ENCODE peak calls at places on chromosome 15, in seven cellular contexts. One of them, this sample, is unnamed.
A peak's percentile ranks its signal among the peaks of the same experiment; 100 is the strongest.

GRCh38 chr15:25862469-25863066 is 559 bp downstream of the ATP10A start:
- DNase-seq in stimulated activated naive CD8-positive, alpha-beta T cell treated with anti-CD3 and anti-CD28 coated beads, Interleukin-15, Interleukin-2, amounts not matched to agents 100 U/mL and 50 U/mL, for 24 hours: peak; percentile 54
- DNase-seq in lung: peak; percentile 55
- DNase-seq in aorta: peak; percentile 62
- DNase-seq in HCT116: no peak
- DNase-seq in left cardiac atrium: no peak
- DNase-seq in hepatic stellate cell: no peak
- DNase-seq in this sample: no peak

GRCh38 chr15:34038404-34039179 is 412 bp downstream of the AVEN start:
- DNase-seq in stimulated activated naive CD8-positive, alpha-beta T cell treated with anti-CD3 and anti-CD28 coated beads, Interleukin-15, Interleukin-2, amounts not matched to agents 100 U/mL and 50 U/mL, for 24 hours: peak; percentile 78
- DNase-seq in lung: peak; percentile 79
- DNase-seq in aorta: peak; percentile 86
- DNase-seq in HCT116: no peak
- DNase-seq in left cardiac atrium: peak; percentile 89
- DNase-seq in hepatic stellate cell: peak; percentile 75
- DNase-seq in this sample: peak; percentile 44

GRCh38 chr15:101191242-101191641 is 60.6 kb downstream of the CHSY1 start:
- DNase-seq in stimulated activated naive CD8-positive, alpha-beta T cell treated with anti-CD3 and anti-CD28 coated beads, Interleukin-15, Interleukin-2, amounts not matched to agents 100 U/mL and 50 U/mL, for 24 hours: no peak
- DNase-seq in lung: no peak
- DNase-seq in aorta: no peak
- DNase-seq in HCT116: no peak
- DNase-seq in left cardiac atrium: no peak
- DNase-seq in hepatic stellate cell: no peak
- DNase-seq in this sample: no peak

GRCh38 chr15:68666120-68666811 is 87.5 kb downstream of the CORO2B start:
- DNase-seq in stimulated activated naive CD8-positive, alpha-beta T cell treated with anti-CD3 and anti-CD28 coated beads, Interleukin-15, Interleukin-2, amounts not matched to agents 100 U/mL and 50 U/mL, for 24 hours: no peak
- DNase-seq in lung: no peak
- DNase-seq in aorta: no peak
- DNase-seq in HCT116: no peak
- DNase-seq in left cardiac atrium: no peak
- DNase-seq in hepatic stellate cell: no peak
- DNase-seq in this sample: no peak

GRCh38 chr15:83776986-83777385 is 123.1 kb downstream of the ADAMTSL3 start:
- DNase-seq in stimulated activated naive CD8-positive, alpha-beta T cell treated with anti-CD3 and anti-CD28 coated beads, Interleukin-15, Interleukin-2, amounts not matched to agents 100 U/mL and 50 U/mL, for 24 hours: no peak
- DNase-seq in lung: no peak
- DNase-seq in aorta: no peak
- DNase-seq in HCT116: no peak
- DNase-seq in left cardiac atrium: no peak
- DNase-seq in hepatic stellate cell: no peak
- DNase-seq in this sample: no peak

GRCh38 chr15:88954431-88955277 is 41.5 kb upstream of the MFGE8 start:
- DNase-seq in stimulated activated naive CD8-positive, alpha-beta T cell treated with anti-CD3 and anti-CD28 coated beads, Interleukin-15, Interleukin-2, amounts not matched to agents 100 U/mL and 50 U/mL, for 24 hours: no peak
- DNase-seq in lung: no peak
- DNase-seq in aorta: peak; percentile 88
- DNase-seq in HCT116: no peak
- DNase-seq in left cardiac atrium: peak; percentile 35
- DNase-seq in hepatic stellate cell: peak; percentile 66
- DNase-seq in this sample: no peak

GRCh38 chr15:66008920-66009572 is 139.8 kb downstream of the RAB11A start:
- DNase-seq in stimulated activated naive CD8-positive, alpha-beta T cell treated with anti-CD3 and anti-CD28 coated beads, Interleukin-15, Interleukin-2, amounts not matched to agents 100 U/mL and 50 U/mL, for 24 hours: no peak
- DNase-seq in lung: no peak
- DNase-seq in aorta: no peak
- DNase-seq in HCT116: peak; percentile 34
- DNase-seq in left cardiac atrium: no peak
- DNase-seq in hepatic stellate cell: no peak
- DNase-seq in this sample: peak; percentile 63

GRCh38 chr15:43492266-43492665 is 690 bp downstream of the TP53BP1 start:
- DNase-seq in stimulated activated naive CD8-positive, alpha-beta T cell treated with anti-CD3 and anti-CD28 coated beads, Interleukin-15, Interleukin-2, amounts not matched to agents 100 U/mL and 50 U/mL, for 24 hours: no peak
- DNase-seq in lung: no peak
- DNase-seq in aorta: no peak
- DNase-seq in HCT116: no peak
- DNase-seq in left cardiac atrium: no peak
- DNase-seq in hepatic stellate cell: no peak
- DNase-seq in this sample: no peak

GRCh38 chr15:68203956-68204355 is 1.2 kb downstream of the CALML4 start:
- DNase-seq in stimulated activated naive CD8-positive, alpha-beta T cell treated with anti-CD3 and anti-CD28 coated beads, Interleukin-15, Interleukin-2, amounts not matched to agents 100 U/mL and 50 U/mL, for 24 hours: no peak
- DNase-seq in lung: no peak
- DNase-seq in aorta: peak; percentile 27
- DNase-seq in HCT116: no peak
- DNase-seq in left cardiac atrium: peak; percentile 8
- DNase-seq in hepatic stellate cell: no peak
- DNase-seq in this sample: no peak

GRCh38 chr15:99438691-99439523 is 126.9 kb upstream of the MEF2A start:
- DNase-seq in stimulated activated naive CD8-positive, alpha-beta T cell treated with anti-CD3 and anti-CD28 coated beads, Interleukin-15, Interleukin-2, amounts not matched to agents 100 U/mL and 50 U/mL, for 24 hours: peak; percentile 42
- DNase-seq in lung: no peak
- DNase-seq in aorta: peak; percentile 48
- DNase-seq in HCT116: no peak
- DNase-seq in left cardiac atrium: no peak
- DNase-seq in hepatic stellate cell: no peak
- DNase-seq in this sample: no peak

GRCh38 chr15:42331235-42331634 is 28.1 kb upstream of the CAPN3 start:
- DNase-seq in stimulated activated naive CD8-positive, alpha-beta T cell treated with anti-CD3 and anti-CD28 coated beads, Interleukin-15, Interleukin-2, amounts not matched to agents 100 U/mL and 50 U/mL, for 24 hours: no peak
- DNase-seq in lung: no peak
- DNase-seq in aorta: no peak
- DNase-seq in HCT116: no peak
- DNase-seq in left cardiac atrium: no peak
- DNase-seq in hepatic stellate cell: no peak
- DNase-seq in this sample: no peak

GRCh38 chr15:64288577-64288976 is 67.4 kb downstream of the CSNK1G1 start:
- DNase-seq in stimulated activated naive CD8-positive, alpha-beta T cell treated with anti-CD3 and anti-CD28 coated beads, Interleukin-15, Interleukin-2, amounts not matched to agents 100 U/mL and 50 U/mL, for 24 hours: no peak
- DNase-seq in lung: no peak
- DNase-seq in aorta: no peak
- DNase-seq in HCT116: no peak
- DNase-seq in left cardiac atrium: no peak
- DNase-seq in hepatic stellate cell: no peak
- DNase-seq in this sample: no peak

GRCh38 chr15:77819841-77820728 is 187.4 kb upstream of the LINGO1 start:
- DNase-seq in stimulated activated naive CD8-positive, alpha-beta T cell treated with anti-CD3 and anti-CD28 coated beads, Interleukin-15, Interleukin-2, amounts not matched to agents 100 U/mL and 50 U/mL, for 24 hours: peak; percentile 21
- DNase-seq in lung: no peak
- DNase-seq in aorta: no peak
- DNase-seq in HCT116: peak; percentile 38
- DNase-seq in left cardiac atrium: no peak
- DNase-seq in hepatic stellate cell: no peak
- DNase-seq in this sample: no peak

GRCh38 chr15:35329521-35329921 is 216.4 kb downstream of the DPH6 start:
- DNase-seq in stimulated activated naive CD8-positive, alpha-beta T cell treated with anti-CD3 and anti-CD28 coated beads, Interleukin-15, Interleukin-2, amounts not matched to agents 100 U/mL and 50 U/mL, for 24 hours: no peak
- DNase-seq in lung: no peak
- DNase-seq in aorta: no peak
- DNase-seq in HCT116: no peak
- DNase-seq in left cardiac atrium: no peak
- DNase-seq in hepatic stellate cell: no peak
- DNase-seq in this sample: no peak

GRCh38 chr15:39767921-39768320 is 14.7 kb downstream of the FSIP1 start:
- DNase-seq in stimulated activated naive CD8-positive, alpha-beta T cell treated with anti-CD3 and anti-CD28 coated beads, Interleukin-15, Interleukin-2, amounts not matched to agents 100 U/mL and 50 U/mL, for 24 hours: no peak
- DNase-seq in lung: no peak
- DNase-seq in aorta: no peak
- DNase-seq in HCT116: no peak
- DNase-seq in left cardiac atrium: no peak
- DNase-seq in hepatic stellate cell: no peak
- DNase-seq in this sample: no peak

GRCh38 chr15:69474291-69474690 is 21.7 kb downstream of the RPLP1 start:
- DNase-seq in stimulated activated naive CD8-positive, alpha-beta T cell treated with anti-CD3 and anti-CD28 coated beads, Interleukin-15, Interleukin-2, amounts not matched to agents 100 U/mL and 50 U/mL, for 24 hours: no peak
- DNase-seq in lung: no peak
- DNase-seq in aorta: no peak
- DNase-seq in HCT116: no peak
- DNase-seq in left cardiac atrium: no peak
- DNase-seq in hepatic stellate cell: peak; percentile 45
- DNase-seq in this sample: no peak

GRCh38 chr15:87638554-87639083 is 617.9 kb downstream of the NTRK3 start:
- DNase-seq in stimulated activated naive CD8-positive, alpha-beta T cell treated with anti-CD3 and anti-CD28 coated beads, Interleukin-15, Interleukin-2, amounts not matched to agents 100 U/mL and 50 U/mL, for 24 hours: no peak
- DNase-seq in lung: no peak
- DNase-seq in aorta: no peak
- DNase-seq in HCT116: no peak
- DNase-seq in left cardiac atrium: no peak
- DNase-seq in hepatic stellate cell: no peak
- DNase-seq in this sample: no peak

GRCh38 chr15:86300371-86301106 is 220.9 kb downstream of the AGBL1 start:
- DNase-seq in stimulated activated naive CD8-positive, alpha-beta T cell treated with anti-CD3 and anti-CD28 coated beads, Interleukin-15, Interleukin-2, amounts not matched to agents 100 U/mL and 50 U/mL, for 24 hours: no peak
- DNase-seq in lung: no peak
- DNase-seq in aorta: no peak
- DNase-seq in HCT116: no peak
- DNase-seq in left cardiac atrium: no peak
- DNase-seq in hepatic stellate cell: no peak
- DNase-seq in this sample: no peak

GRCh38 chr15:52144656-52145055 is 32.1 kb upstream of the BCL2L10 start:
- DNase-seq in stimulated activated naive CD8-positive, alpha-beta T cell treated with anti-CD3 and anti-CD28 coated beads, Interleukin-15, Interleukin-2, amounts not matched to agents 100 U/mL and 50 U/mL, for 24 hours: no peak
- DNase-seq in lung: no peak
- DNase-seq in aorta: no peak
- DNase-seq in HCT116: no peak
- DNase-seq in left cardiac atrium: no peak
- DNase-seq in hepatic stellate cell: peak; percentile 61
- DNase-seq in this sample: peak; percentile 71

GRCh38 chr15:70491183-70491621 is 272.2 kb downstream of the UACA start:
- DNase-seq in stimulated activated naive CD8-positive, alpha-beta T cell treated with anti-CD3 and anti-CD28 coated beads, Interleukin-15, Interleukin-2, amounts not matched to agents 100 U/mL and 50 U/mL, for 24 hours: peak; percentile 35
- DNase-seq in lung: no peak
- DNase-seq in aorta: peak; percentile 57
- DNase-seq in HCT116: no peak
- DNase-seq in left cardiac atrium: no peak
- DNase-seq in hepatic stellate cell: no peak
- DNase-seq in this sample: peak; percentile 4

GRCh38 chr15:39511000-39511914 is 69.6 kb upstream of the THBS1 start:
- DNase-seq in stimulated activated naive CD8-positive, alpha-beta T cell treated with anti-CD3 and anti-CD28 coated beads, Interleukin-15, Interleukin-2, amounts not matched to agents 100 U/mL and 50 U/mL, for 24 hours: no peak
- DNase-seq in lung: no peak
- DNase-seq in aorta: peak; percentile 78
- DNase-seq in HCT116: peak; percentile 0
- DNase-seq in left cardiac atrium: peak; percentile 83
- DNase-seq in hepatic stellate cell: peak; percentile 77
- DNase-seq in this sample: peak; percentile 46

GRCh38 chr15:92653836-92654524 is 1.6 kb downstream of the FAM174B start:
- DNase-seq in stimulated activated naive CD8-positive, alpha-beta T cell treated with anti-CD3 and anti-CD28 coated beads, Interleukin-15, Interleukin-2, amounts not matched to agents 100 U/mL and 50 U/mL, for 24 hours: no peak
- DNase-seq in lung: peak; percentile 60
- DNase-seq in aorta: no peak
- DNase-seq in HCT116: no peak
- DNase-seq in left cardiac atrium: no peak
- DNase-seq in hepatic stellate cell: no peak
- DNase-seq in this sample: no peak

GRCh38 chr15:88852476-88852875 is 42.9 kb downstream of the HAPLN3 start:
- DNase-seq in stimulated activated naive CD8-positive, alpha-beta T cell treated with anti-CD3 and anti-CD28 coated beads, Interleukin-15, Interleukin-2, amounts not matched to agents 100 U/mL and 50 U/mL, for 24 hours: no peak
- DNase-seq in lung: no peak
- DNase-seq in aorta: no peak
- DNase-seq in HCT116: no peak
- DNase-seq in left cardiac atrium: no peak
- DNase-seq in hepatic stellate cell: no peak
- DNase-seq in this sample: no peak

GRCh38 chr15:69656271-69657030 is 203.8 kb downstream of the RPLP1 start:
- DNase-seq in stimulated activated naive CD8-positive, alpha-beta T cell treated with anti-CD3 and anti-CD28 coated beads, Interleukin-15, Interleukin-2, amounts not matched to agents 100 U/mL and 50 U/mL, for 24 hours: no peak
- DNase-seq in lung: no peak
- DNase-seq in aorta: no peak
- DNase-seq in HCT116: no peak
- DNase-seq in left cardiac atrium: no peak
- DNase-seq in hepatic stellate cell: no peak
- DNase-seq in this sample: no peak

GRCh38 chr15:89122532-89123525 is 34.6 kb downstream of the ABHD2 start:
- DNase-seq in stimulated activated naive CD8-positive, alpha-beta T cell treated with anti-CD3 and anti-CD28 coated beads, Interleukin-15, Interleukin-2, amounts not matched to agents 100 U/mL and 50 U/mL, for 24 hours: no peak
- DNase-seq in lung: no peak
- DNase-seq in aorta: no peak
- DNase-seq in HCT116: no peak
- DNase-seq in left cardiac atrium: no peak
- DNase-seq in hepatic stellate cell: no peak
- DNase-seq in this sample: peak; percentile 56

GRCh38 chr15:63832620-63833245 is 1.0 kb downstream of the HERC1 start:
- DNase-seq in stimulated activated naive CD8-positive, alpha-beta T cell treated with anti-CD3 and anti-CD28 coated beads, Interleukin-15, Interleukin-2, amounts not matched to agents 100 U/mL and 50 U/mL, for 24 hours: no peak
- DNase-seq in lung: no peak
- DNase-seq in aorta: no peak
- DNase-seq in HCT116: no peak
- DNase-seq in left cardiac atrium: no peak
- DNase-seq in hepatic stellate cell: no peak
- DNase-seq in this sample: no peak

GRCh38 chr15:51830279-51830806 is 890 bp downstream of the TMOD3 start:
- DNase-seq in stimulated activated naive CD8-positive, alpha-beta T cell treated with anti-CD3 and anti-CD28 coated beads, Interleukin-15, Interleukin-2, amounts not matched to agents 100 U/mL and 50 U/mL, for 24 hours: no peak
- DNase-seq in lung: no peak
- DNase-seq in aorta: no peak
- DNase-seq in HCT116: no peak
- DNase-seq in left cardiac atrium: no peak
- DNase-seq in hepatic stellate cell: peak; percentile 21
- DNase-seq in this sample: no peak

GRCh38 chr15:95898746-95899145 is 431.8 kb upstream of the NR2F2 start:
- DNase-seq in stimulated activated naive CD8-positive, alpha-beta T cell treated with anti-CD3 and anti-CD28 coated beads, Interleukin-15, Interleukin-2, amounts not matched to agents 100 U/mL and 50 U/mL, for 24 hours: no peak
- DNase-seq in lung: no peak
- DNase-seq in aorta: no peak
- DNase-seq in HCT116: no peak
- DNase-seq in left cardiac atrium: no peak
- DNase-seq in hepatic stellate cell: no peak
- DNase-seq in this sample: no peak

GRCh38 chr15:40957581-40958051 is 4.3 kb downstream of the CHAC1 start:
- DNase-seq in stimulated activated naive CD8-positive, alpha-beta T cell treated with anti-CD3 and anti-CD28 coated beads, Interleukin-15, Interleukin-2, amounts not matched to agents 100 U/mL and 50 U/mL, for 24 hours: no peak
- DNase-seq in lung: no peak
- DNase-seq in aorta: peak; percentile 81
- DNase-seq in HCT116: no peak
- DNase-seq in left cardiac atrium: peak; percentile 52
- DNase-seq in hepatic stellate cell: no peak
- DNase-seq in this sample: no peak

GRCh38 chr15:74240002-74240568 is 4.0 kb downstream of the CCDC33 start:
- DNase-seq in stimulated activated naive CD8-positive, alpha-beta T cell treated with anti-CD3 and anti-CD28 coated beads, Interleukin-15, Interleukin-2, amounts not matched to agents 100 U/mL and 50 U/mL, for 24 hours: no peak
- DNase-seq in lung: peak; percentile 85
- DNase-seq in aorta: peak; percentile 94
- DNase-seq in HCT116: peak; percentile 88
- DNase-seq in left cardiac atrium: peak; percentile 88
- DNase-seq in hepatic stellate cell: peak; percentile 61
- DNase-seq in this sample: peak; percentile 97

GRCh38 chr15:48470096-48470495 is 138.9 kb downstream of the DUT start:
- DNase-seq in stimulated activated naive CD8-positive, alpha-beta T cell treated with anti-CD3 and anti-CD28 coated beads, Interleukin-15, Interleukin-2, amounts not matched to agents 100 U/mL and 50 U/mL, for 24 hours: no peak
- DNase-seq in lung: no peak
- DNase-seq in aorta: no peak
- DNase-seq in HCT116: no peak
- DNase-seq in left cardiac atrium: no peak
- DNase-seq in hepatic stellate cell: no peak
- DNase-seq in this sample: no peak

GRCh38 chr15:78968539-78969271 is 23.9 kb upstream of the CTSH start:
- DNase-seq in stimulated activated naive CD8-positive, alpha-beta T cell treated with anti-CD3 and anti-CD28 coated beads, Interleukin-15, Interleukin-2, amounts not matched to agents 100 U/mL and 50 U/mL, for 24 hours: no peak
- DNase-seq in lung: no peak
- DNase-seq in aorta: no peak
- DNase-seq in HCT116: no peak
- DNase-seq in left cardiac atrium: no peak
- DNase-seq in hepatic stellate cell: no peak
- DNase-seq in this sample: no peak

GRCh38 chr15:24898715-24899278 is 56.0 kb upstream of the SNRPN start:
- DNase-seq in stimulated activated naive CD8-positive, alpha-beta T cell treated with anti-CD3 and anti-CD28 coated beads, Interleukin-15, Interleukin-2, amounts not matched to agents 100 U/mL and 50 U/mL, for 24 hours: no peak
- DNase-seq in lung: no peak
- DNase-seq in aorta: no peak
- DNase-seq in HCT116: no peak
- DNase-seq in left cardiac atrium: no peak
- DNase-seq in hepatic stellate cell: no peak
- DNase-seq in this sample: no peak

GRCh38 chr15:78875107-78875914 is 2.6 kb downstream of the MORF4L1 start:
- DNase-seq in stimulated activated naive CD8-positive, alpha-beta T cell treated with anti-CD3 and anti-CD28 coated beads, Interleukin-15, Interleukin-2, amounts not matched to agents 100 U/mL and 50 U/mL, for 24 hours: peak; percentile 29
- DNase-seq in lung: no peak
- DNase-seq in aorta: no peak
- DNase-seq in HCT116: no peak
- DNase-seq in left cardiac atrium: no peak
- DNase-seq in hepatic stellate cell: no peak
- DNase-seq in this sample: no peak

GRCh38 chr15:22880068-22880980 is 41.9 kb downstream of the NIPA2 start:
- DNase-seq in stimulated activated naive CD8-positive, alpha-beta T cell treated with anti-CD3 and anti-CD28 coated beads, Interleukin-15, Interleukin-2, amounts not matched to agents 100 U/mL and 50 U/mL, for 24 hours: no peak
- DNase-seq in lung: no peak
- DNase-seq in aorta: no peak
- DNase-seq in HCT116: no peak
- DNase-seq in left cardiac atrium: no peak
- DNase-seq in hepatic stellate cell: no peak
- DNase-seq in this sample: no peak

GRCh38 chr15:32636410-32636809 is 5.1 kb upstream of the SCG5 start:
- DNase-seq in stimulated activated naive CD8-positive, alpha-beta T cell treated with anti-CD3 and anti-CD28 coated beads, Interleukin-15, Interleukin-2, amounts not matched to agents 100 U/mL and 50 U/mL, for 24 hours: no peak
- DNase-seq in lung: no peak
- DNase-seq in aorta: no peak
- DNase-seq in HCT116: no peak
- DNase-seq in left cardiac atrium: no peak
- DNase-seq in hepatic stellate cell: no peak
- DNase-seq in this sample: no peak

GRCh38 chr15:64633332-64633731 is 142.1 kb downstream of the RBPMS2 start:
- DNase-seq in stimulated activated naive CD8-positive, alpha-beta T cell treated with anti-CD3 and anti-CD28 coated beads, Interleukin-15, Interleukin-2, amounts not matched to agents 100 U/mL and 50 U/mL, for 24 hours: no peak
- DNase-seq in lung: no peak
- DNase-seq in aorta: no peak
- DNase-seq in HCT116: no peak
- DNase-seq in left cardiac atrium: no peak
- DNase-seq in hepatic stellate cell: no peak
- DNase-seq in this sample: no peak

This sample was measured in RCC 7860.